ENCODE peak calls at places on chromosomes 4 and X, in ten cellular contexts. M, W, H, Z, I, V, B, C, Y and K are unnamed samples.

GRCh38 chr4:178689926-178690325 is 1247.7 kb upstream of the AGA start:
- DNase-seq in H (no peak), B (no peak), I (no peak), W (no peak), V (no peak), C (no peak), M (no peak), Z (no peak), Y (no peak), K (no peak)

GRCh38 chrX:103628386-103629290 is at the start of gene TCEAL1:
- DNase-seq in I (peak; percentile 58), W (peak; percentile 6), H (peak; percentile 52), M (peak; percentile 60), Z (peak; percentile 27), Y (peak; percentile 52), C (peak; percentile 70), B (peak; percentile 47), V (no peak), K (peak; percentile 82)

GRCh38 chr4:170134821-170135220 is 45.1 kb upstream of the AADAT start:
- DNase-seq in H (no peak), M (no peak), B (no peak), C (no peak), V (no peak), Z (no peak), I (no peak), Y (no peak), W (no peak), K (no peak)

GRCh38 chr4:40575846-40576245 is 53.8 kb downstream of the RBM47 start:
- DNase-seq in V (no peak), Y (no peak), H (no peak), M (no peak), W (no peak), Z (no peak), C (no peak), I (peak; percentile 48), B (no peak), K (no peak)

GRCh38 chr4:114879916-114880315 is 233.5 kb downstream of the NDST4 start:
- DNase-seq in Y (no peak), V (no peak), M (no peak), C (no peak), H (no peak), Z (no peak), I (no peak), W (no peak), B (no peak), K (no peak)

GRCh38 chr4:83214079-83214478 is 70.5 kb downstream of the COQ2 start:
- DNase-seq in H (no peak), C (no peak), W (no peak), M (no peak), Y (no peak), V (no peak), B (no peak), Z (no peak), I (no peak), K (no peak)

GRCh38 chrX:30388325-30388724 is 79.1 kb upstream of the NR0B1 start:
- DNase-seq in W (no peak), C (no peak), Y (no peak), B (no peak), M (no peak), I (no peak), Z (no peak), V (no peak), H (no peak), K (no peak)

GRCh38 chrX:122219735-122220134 is 964.3 kb upstream of the GRIA3 start:
- DNase-seq in I (no peak), B (no peak), Y (no peak), Z (no peak), C (no peak), W (no peak), H (no peak), M (no peak), V (no peak), K (no peak)

GRCh38 chrX:134460861-134461218 is 875 bp downstream of the HPRT1 start:
- DNase-seq in M (no peak), H (no peak), Y (peak; percentile 11), V (no peak), B (no peak), C (no peak), Z (peak; percentile 1), I (peak; percentile 17), W (no peak), K (peak; percentile 22)

GRCh38 chr4:1217366-1217765 is 31.6 kb downstream of the CTBP1 start:
- DNase-seq in W (no peak), I (no peak), V (no peak), H (no peak), B (no peak), M (no peak), Z (no peak), C (no peak), Y (no peak), K (no peak)

GRCh38 chr4:1221155-1221870 is 27.6 kb downstream of the CTBP1 start:
- DNase-seq in V (no peak), W (no peak), C (no peak), Y (no peak), Z (no peak), B (no peak), M (no peak), I (no peak), H (no peak), K (no peak)

GRCh38 chr4:1218892-1219552 is 29.9 kb downstream of the CTBP1 start:
- DNase-seq in Z (no peak), W (no peak), H (no peak), C (no peak), V (no peak), M (no peak), Y (no peak), I (no peak), B (no peak), K (no peak)

GRCh38 chr4:1220566-1220965 is 28.4 kb downstream of the CTBP1 start:
- DNase-seq in W (no peak), I (no peak), Z (no peak), H (no peak), Y (no peak), C (no peak), B (no peak), V (no peak), M (no peak), K (no peak)

DNA sequence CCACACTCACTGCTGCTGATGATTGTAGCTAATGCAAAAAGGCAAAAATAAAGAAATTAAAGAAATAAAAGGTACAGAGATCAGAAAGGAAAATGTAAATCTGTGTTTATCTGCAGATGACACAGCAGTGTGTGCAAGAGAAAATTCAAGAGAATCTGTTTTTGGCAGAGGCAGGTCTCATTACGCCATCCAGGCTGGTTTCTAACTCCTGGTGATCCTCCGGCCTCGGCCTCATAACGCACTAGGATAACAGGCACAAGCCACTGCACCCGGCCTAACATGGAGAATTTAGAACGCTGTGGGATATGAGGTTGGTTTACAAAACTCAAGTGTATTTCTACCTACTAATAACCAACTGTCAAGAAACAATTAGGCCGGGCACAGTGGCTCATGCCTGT is 29.4 kb downstream of the CTBP1 start:
- DNase-seq in W (no peak), B (no peak), H (no peak), V (no peak), Y (no peak), C (no peak), M (no peak), I (no peak), Z (peak; percentile 42), K (no peak)
- H3K4me1 ChIP-seq in W (peaks cover 25% of the 10 kb centered on the region), B (peaks cover 30% of the 10 kb centered on the region), H (peaks cover 44% of the 10 kb centered on the region), V (peaks cover 30% of the 10 kb centered on the region), Y (peaks cover 6% of the 10 kb centered on the region), C (no peaks in the 10 kb centered on the region), M (peaks cover 38% of the 10 kb centered on the region), I (no peaks in the 10 kb centered on the region), Z (peaks cover 3% of the 10 kb centered on the region), K (no peaks in the 10 kb centered on the region)

DNA sequence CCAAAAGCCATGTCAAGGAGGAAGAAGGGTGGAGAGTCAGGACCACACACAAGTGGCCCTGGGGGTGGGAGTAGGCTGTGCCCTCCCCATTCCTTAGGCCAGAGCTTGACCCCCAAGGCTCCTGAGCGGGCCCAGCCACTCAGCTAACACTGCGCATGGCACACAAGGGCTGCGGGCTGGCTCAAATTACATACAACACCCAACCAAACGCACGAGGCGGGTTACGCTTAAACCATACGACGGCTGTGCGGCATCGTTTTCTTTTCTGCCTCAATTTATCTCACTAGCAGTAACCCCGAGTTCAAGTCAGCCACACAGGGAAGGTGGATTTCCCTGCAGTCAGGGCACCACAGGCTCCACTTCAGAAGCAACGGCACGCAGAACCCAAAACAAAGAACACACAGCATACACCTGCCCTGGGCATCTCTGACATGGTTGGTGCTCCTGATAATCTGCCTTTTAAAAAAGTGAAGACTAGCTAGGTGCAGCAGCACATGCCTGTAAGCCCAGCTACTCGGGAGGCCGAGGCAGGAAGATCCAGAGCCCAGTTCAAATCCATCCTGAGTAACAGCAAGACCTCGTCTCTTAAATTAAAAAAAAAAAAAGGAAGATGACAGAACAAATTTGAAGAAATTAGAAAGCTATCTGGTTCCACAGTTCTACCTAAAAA is 2.9 kb downstream of the GAK start:
- DNase-seq in I (no peak), Y (no peak), C (no peak), H (no peak), V (no peak), W (no peak), B (no peak), Z (no peak), M (no peak), K (no peak)
- H3K4me1 ChIP-seq in I (no peaks in the 10 kb centered on the region), Y (peaks cover 4% of the 10 kb centered on the region), C (peaks cover 54% of the 10 kb centered on the region), H (peaks cover 71% of the 10 kb centered on the region), V (peaks cover 23% of the 10 kb centered on the region), W (peaks cover 49% of the 10 kb centered on the region), B (peaks cover 79% of the 10 kb centered on the region), Z (peaks cover 18% of the 10 kb centered on the region), M (peaks cover 80% of the 10 kb centered on the region), K (peaks cover 25% of the 10 kb centered on the region)

DNA sequence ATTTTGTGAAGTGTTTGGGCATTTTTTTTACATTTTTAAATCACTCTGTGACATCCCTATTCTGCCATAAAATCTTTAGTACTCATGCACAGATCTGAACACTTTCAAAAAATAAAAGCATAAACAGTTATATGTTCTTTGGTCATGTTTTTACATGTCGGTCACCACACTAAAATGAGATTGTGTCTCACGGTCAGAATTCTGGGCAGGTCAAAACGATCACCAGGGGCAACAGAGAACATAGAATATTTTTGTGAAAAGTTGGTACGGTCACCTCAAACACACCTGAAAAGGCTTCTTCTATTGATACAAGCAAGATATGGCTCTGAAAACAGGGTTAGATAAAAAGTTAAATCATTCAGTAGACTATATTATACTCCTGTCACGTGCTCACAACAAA is 189.1 kb downstream of the PDGFC start:
- DNase-seq in C (no peak), B (no peak), V (no peak), H (no peak), I (no peak), Z (no peak), M (no peak), Y (no peak), W (no peak), K (no peak)
- H3K4me1 ChIP-seq in C (no peaks in the 10 kb centered on the region), B (peaks cover 18% of the 10 kb centered on the region), V (peaks cover 60% of the 10 kb centered on the region), H (peaks cover 21% of the 10 kb centered on the region), I (no peaks in the 10 kb centered on the region), Z (peaks cover 14% of the 10 kb centered on the region), M (peaks cover 8% of the 10 kb centered on the region), Y (peaks cover 6% of the 10 kb centered on the region), W (no peaks in the 10 kb centered on the region), K (no peaks in the 10 kb centered on the region)

DNA sequence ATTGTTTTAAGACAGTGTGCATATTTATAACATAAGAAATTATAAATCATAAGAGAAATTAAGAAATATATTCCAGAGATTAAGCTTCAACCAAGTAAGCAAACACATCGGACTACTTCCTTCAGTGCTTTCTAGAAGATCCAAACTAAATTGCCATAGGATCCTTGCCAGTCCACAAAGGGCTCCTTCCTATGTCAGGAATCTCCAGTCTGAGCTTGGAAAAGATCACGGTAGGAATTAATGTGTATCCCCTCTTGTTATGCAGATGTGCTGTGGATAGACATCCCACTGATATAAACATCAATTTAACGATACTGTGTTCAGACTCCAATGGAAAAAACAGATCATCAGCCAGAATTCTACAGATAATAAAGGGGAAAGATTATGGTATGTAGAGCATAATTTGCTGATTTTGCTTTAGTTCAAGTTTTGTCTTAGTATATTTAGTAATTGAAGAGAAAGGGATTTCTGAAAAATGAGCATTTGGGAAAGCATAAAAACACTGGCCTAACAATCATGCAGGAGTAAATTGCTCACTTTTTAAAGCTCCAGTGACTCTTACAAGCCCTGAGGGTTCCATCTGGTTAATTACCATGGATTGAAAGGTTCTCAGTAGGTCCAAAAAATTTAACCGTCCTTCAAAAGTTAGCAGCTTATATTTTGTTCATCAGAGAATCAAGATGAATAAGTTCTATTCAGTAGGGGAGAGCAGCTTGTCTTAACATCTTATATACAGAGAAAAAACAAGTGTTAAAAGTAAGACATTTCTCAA is 65.9 kb downstream of the HHIP start:
- DNase-seq in H (no peak), C (no peak), Z (no peak), M (no peak), Y (no peak), I (no peak), B (no peak), W (no peak), V (no peak), K (no peak)
- H3K4me1 ChIP-seq in H (no peaks in the 10 kb centered on the region), C (no peaks in the 10 kb centered on the region), Z (peaks cover 11% of the 10 kb centered on the region), M (peaks cover 8% of the 10 kb centered on the region), Y (no peaks in the 10 kb centered on the region), I (no peaks in the 10 kb centered on the region), B (peaks cover 16% of the 10 kb centered on the region), W (no peaks in the 10 kb centered on the region), V (peaks cover 18% of the 10 kb centered on the region), K (no peaks in the 10 kb centered on the region)